ENCODE peak calls at places on chromosomes 7 and 10, in five cellular contexts. S is AG10803, G is heart left ventricle, P is ascending aorta, L is fibroblast of pulmonary artery. N is an unnamed sample.
A peak's percentile ranks its signal among the peaks of the same experiment; 100 is the strongest.

GRCh38 chr10:103069453-103070331 is 123.4 kb downstream of the NT5C2 start:
- DNase-seq in S (peak; percentile 52), G (peak; percentile 37), P (peak; percentile 82), L (peak; percentile 67), N (peak; percentile 68)

GRCh38 chr7:126339813-126340212 is 912.9 kb downstream of the GRM8 start:
- DNase-seq in S (no peak), G (no peak), P (no peak), L (no peak), N (no peak)

GRCh38 chr10:88512599-88512998 is 70.5 kb downstream of the RNLS start:
- DNase-seq in S (no peak), G (no peak), P (no peak), L (no peak), N (no peak)

GRCh38 chr10:132878730-132879407 is 63.5 kb downstream of the CFAP46 start:
- DNase-seq in S (no peak), G (no peak), P (peak; percentile 45), L (no peak), N (no peak)

GRCh38 chr7:66869660-66870450 is 51.2 kb upstream of the TMEM248 start:
- DNase-seq in S (no peak), G (no peak), P (no peak), L (no peak), N (no peak)

GRCh38 chr10:125134916-125135770 is 25.2 kb downstream of the CTBP2 start:
- DNase-seq in S (no peak), G (no peak), P (no peak), L (no peak), N (no peak)

GRCh38 chr10:71801357-71801756 is 28.0 kb upstream of the VSIR start:
- DNase-seq in S (no peak), G (no peak), P (no peak), L (no peak), N (no peak)

GRCh38 chr7:22357311-22358175 is 589 bp upstream of the RAPGEF5 start:
- DNase-seq in S (no peak), G (no peak), P (no peak), L (peak; percentile 3), N (no peak)

GRCh38 chr7:33590902-33591301 is 314.4 kb upstream of the BMPER start:
- DNase-seq in S (peak; percentile 47), G (no peak), P (no peak), L (peak; percentile 31), N (no peak)

GRCh38 chr10:102401735-102402511 is 6.4 kb downstream of the NFKB2 start:
- DNase-seq in S (peak; percentile 32), G (no peak), P (no peak), L (no peak), N (no peak)

GRCh38 chr7:84331665-84332064 is 137.1 kb upstream of the SEMA3A start:
- DNase-seq in S (peak; percentile 58), G (no peak), P (no peak), L (no peak), N (no peak)

GRCh38 chr10:130656187-130656575 is 520.0 kb downstream of the GLRX3 start:
- DNase-seq in S (no peak), G (no peak), P (no peak), L (no peak), N (no peak)

GRCh38 chr7:108420482-108420908 is 35.7 kb downstream of the NRCAM start:
- DNase-seq in S (no peak), G (no peak), P (no peak), L (peak; percentile 71), N (no peak)

GRCh38 chr10:69644658-69645295 is 14.7 kb downstream of the FAM241B start:
- DNase-seq in S (peak; percentile 52), G (peak; percentile 32), P (peak; percentile 75), L (peak; percentile 65), N (peak; percentile 66)

GRCh38 chr10:104279550-104280259 is 10.7 kb downstream of the GSTO2 start:
- DNase-seq in S (no peak), G (no peak), P (no peak), L (no peak), N (no peak)

GRCh38 chr10:110893559-110894179 is 21.9 kb downstream of the PDCD4 start:
- DNase-seq in S (peak; percentile 54), G (no peak), P (no peak), L (peak; percentile 64), N (no peak)

GRCh38 chr7:10889266-10889898 is 84.3 kb upstream of the PHF14 start:
- DNase-seq in S (peak; percentile 50), G (peak; percentile 8), P (no peak), L (peak; percentile 70), N (no peak)

GRCh38 chr7:154777489-154777888 is 225.4 kb downstream of the PAXIP1 start:
- DNase-seq in S (no peak), G (no peak), P (no peak), L (no peak), N (no peak)

GRCh38 chr10:112880633-112881530 is 69.2 kb upstream of the TCF7L2 start:
- DNase-seq in S (no peak), G (no peak), P (no peak), L (no peak), N (no peak)

GRCh38 chr10:50360486-50360885 is 109.2 kb upstream of the ASAH2 start:
- DNase-seq in S (peak; percentile 71), G (no peak), P (no peak), L (peak; percentile 48), N (no peak)

GRCh38 chr7:108166687-108167086 is 36.5 kb upstream of the LAMB4 start:
- DNase-seq in S (no peak), G (no peak), P (no peak), L (no peak), N (no peak)

GRCh38 chr7:123747620-123748141 is 1.1 kb downstream of the WASL start:
- DNase-seq in S (peak; percentile 84), G (peak; percentile 66), P (peak; percentile 73), L (peak; percentile 82), N (peak; percentile 48)

GRCh38 chr10:73908853-73909611 is 1.9 kb upstream of the PLAU start:
- DNase-seq in S (peak; percentile 93), G (peak; percentile 70), P (peak; percentile 80), L (peak; percentile 95), N (no peak)

GRCh38 chr7:416761-417624 is 102.7 kb downstream of the PDGFA start:
- DNase-seq in S (no peak), G (no peak), P (no peak), L (no peak), N (peak; percentile 45)

GRCh38 chr7:154584352-154585252 is 418.3 kb downstream of the PAXIP1 start:
- DNase-seq in S (no peak), G (no peak), P (no peak), L (no peak), N (no peak)

GRCh38 chr10:101778151-101778780 is 2.4 kb upstream of the FGF8 start:
- DNase-seq in S (no peak), G (no peak), P (no peak), L (no peak), N (no peak)

GRCh38 chr10:123024540-123024939 is 15.7 kb downstream of the ACADSB start:
- DNase-seq in S (no peak), G (no peak), P (no peak), L (no peak), N (no peak)

GRCh38 chr7:42677751-42678231 is 234.1 kb downstream of the C7orf25 start:
- DNase-seq in S (peak; percentile 95), G (no peak), P (no peak), L (peak; percentile 91), N (no peak)

GRCh38 chr7:107660381-107661080 is at the start of gene SLC26A4:
- DNase-seq in S (no peak), G (no peak), P (no peak), L (no peak), N (peak; percentile 39)

GRCh38 chr10:112502536-112502935 is 55.5 kb downstream of the VTI1A start:
- DNase-seq in S (no peak), G (no peak), P (no peak), L (no peak), N (no peak)

GRCh38 chr7:142797342-142797798 is 26.6 kb downstream of the PRSS2 start:
- DNase-seq in S (no peak), G (no peak), P (no peak), L (no peak), N (no peak)

GRCh38 chr7:30650455-30650854 is 31.8 kb downstream of the CRHR2 start:
- DNase-seq in S (no peak), G (no peak), P (peak; percentile 34), L (no peak), N (no peak)

GRCh38 chr7:2444476-2444875 is 31.7 kb downstream of the GRIFIN start:
- DNase-seq in S (peak; percentile 87), G (no peak), P (peak; percentile 71), L (peak; percentile 55), N (peak; percentile 55)

GRCh38 chr10:89959433-89960110 is 258.2 kb downstream of the KIF20B start:
- DNase-seq in S (no peak), G (no peak), P (no peak), L (no peak), N (no peak)

GRCh38 chr10:35882422-35883150 is 240.5 kb upstream of the FZD8 start:
- DNase-seq in S (no peak), G (no peak), P (no peak), L (no peak), N (no peak)

GRCh38 chr10:1962025-1962424 is 224.7 kb upstream of the ADARB2 start:
- DNase-seq in S (no peak), G (no peak), P (no peak), L (no peak), N (no peak)

GRCh38 chr10:119078422-119079179 is 2.0 kb downstream of the EIF3A start:
- DNase-seq in S (no peak), G (no peak), P (no peak), L (no peak), N (no peak)

GRCh38 chr7:44325811-44326241 is 432 bp upstream of the CAMK2B start:
- DNase-seq in S (no peak), G (no peak), P (no peak), L (no peak), N (no peak)